ENCODE peak calls at places on chromosomes 12 and 14, in five cellular contexts. A, H, Q, U and X are unnamed samples.

GRCh38 chr12:92505373-92506340 is 197.1 kb upstream of the PLEKHG7 start:
- DNase-seq in A (peak; percentile 26), H (peak; percentile 25), Q (peak; percentile 35), U (no peak), X (peak; percentile 80)

GRCh38 chr14:29754134-29754533 is 173.5 kb downstream of the PRKD1 start:
- DNase-seq in A (no peak), H (no peak), Q (no peak), U (no peak), X (no peak)

GRCh38 chr12:53213348-53213747 is 6.3 kb upstream of the ITGB7 start:
- DNase-seq in A (peak; percentile 46), H (peak; percentile 92), Q (peak; percentile 90), U (peak; percentile 67), X (peak; percentile 86)

GRCh38 chr12:81086342-81086741 is 8.5 kb downstream of the ACSS3 start:
- DNase-seq in A (no peak), H (no peak), Q (no peak), U (no peak), X (peak; percentile 75)

GRCh38 chr12:121755591-121755990 is 37.9 kb downstream of the RHOF start:
- DNase-seq in A (no peak), H (no peak), Q (no peak), U (no peak), X (no peak)

GRCh38 chr14:29710015-29710414 is 217.6 kb downstream of the PRKD1 start:
- DNase-seq in A (no peak), H (no peak), Q (no peak), U (no peak), X (peak; percentile 71)

GRCh38 chr12:119410396-119410795 is 75.9 kb downstream of the CCDC60 start:
- DNase-seq in A (no peak), H (no peak), Q (no peak), U (no peak), X (no peak)

GRCh38 chr12:108837239-108837638 is 20.1 kb downstream of the SSH1 start:
- DNase-seq in A (no peak), H (no peak), Q (no peak), U (no peak), X (no peak)

GRCh38 chr12:76186507-76186906 is 102.0 kb upstream of the NAP1L1 start:
- DNase-seq in A (no peak), H (no peak), Q (no peak), U (no peak), X (no peak)

GRCh38 chr12:123532021-123532420 is 1.5 kb downstream of the RILPL1 start:
- DNase-seq in A (no peak), H (no peak), Q (no peak), U (no peak), X (peak; percentile 12)